ENCODE peak calls at places on chromosomes 3 and 15, in six cellular contexts. D is ovary, W is kidney epithelial cell, J is dorsolateral prefrontal cortex, G is tibial artery, F is mucosa of descending colon. I is an unnamed sample.

GRCh38 chr3:13557417-13557816 is 8.5 kb downstream of the FBLN2 start:
- DNase-seq in D (no peak), W (no peak), J (no peak), G (peak; percentile 67), F (no peak), I (no peak)

GRCh38 chr3:160830792-160831191 is 74.8 kb downstream of the PPM1L start:
- DNase-seq in D (no peak), W (no peak), J (no peak), G (no peak), F (no peak), I (no peak)

GRCh38 chr3:107904536-107905066 is 186.2 kb downstream of the CD47 start:
- DNase-seq in D (peak; percentile 47), W (no peak), J (no peak), G (no peak), F (no peak), I (no peak)

GRCh38 chr3:45163481-45163880 is 17.3 kb upstream of the CDCP1 start:
- DNase-seq in D (no peak), W (no peak), J (no peak), G (no peak), F (no peak), I (no peak)

GRCh38 chr3:185688808-185689207 is 102.7 kb downstream of the SENP2 start:
- DNase-seq in D (no peak), W (peak; percentile 97), J (no peak), G (no peak), F (no peak), I (no peak)

GRCh38 chr3:193808317-193808716 is 215.3 kb downstream of the OPA1 start:
- DNase-seq in D (no peak), W (no peak), J (no peak), G (no peak), F (no peak), I (no peak)

GRCh38 chr3:127306361-127307112 is 18.7 kb upstream of the PRR20G start:
- DNase-seq in D (no peak), W (no peak), J (no peak), G (no peak), F (peak; percentile 25), I (no peak)

GRCh38 chr3:146160964-146161724 is at the start of gene PLOD2:
- DNase-seq in D (peak; percentile 89), W (no peak), J (peak; percentile 29), G (peak; percentile 79), F (peak; percentile 87), I (peak; percentile 75)

GRCh38 chr3:63724987-63725386 is 72.5 kb downstream of the SNTN start:
- DNase-seq in D (no peak), W (peak; percentile 88), J (no peak), G (no peak), F (no peak), I (no peak)

GRCh38 chr15:83285979-83286553 is 1.6 kb upstream of the BNC1 start:
- DNase-seq in D (no peak), W (peak; percentile 82), J (no peak), G (no peak), F (no peak), I (no peak)

GRCh38 chr3:144375122-144375521 is 403.5 kb downstream of the DIPK2A start:
- DNase-seq in D (no peak), W (peak; percentile 59), J (no peak), G (no peak), F (no peak), I (no peak)

GRCh38 chr15:64092864-64093626 is 593 bp downstream of the CIAO2A start:
- DNase-seq in D (peak; percentile 50), W (no peak), J (no peak), G (no peak), F (peak; percentile 68), I (peak; percentile 41)

GRCh38 chr3:144491333-144491732 is 519.7 kb downstream of the DIPK2A start:
- DNase-seq in D (no peak), W (no peak), J (no peak), G (no peak), F (no peak), I (no peak)

GRCh38 chr3:111859061-111859973 is at the start of gene PHLDB2:
- DNase-seq in D (peak; percentile 84), W (no peak), J (no peak), G (peak; percentile 83), F (peak; percentile 70), I (peak; percentile 92)

GRCh38 chr3:88410259-88410658 is 260.5 kb downstream of the C3orf38 start:
- DNase-seq in D (no peak), W (no peak), J (no peak), G (no peak), F (no peak), I (no peak)

GRCh38 chr15:80866936-80867335 is 87.8 kb downstream of the CEMIP start:
- DNase-seq in D (no peak), W (no peak), J (no peak), G (no peak), F (no peak), I (no peak)

GRCh38 chr3:60743631-60744164 is 507.6 kb downstream of the FHIT start:
- DNase-seq in D (no peak), W (no peak), J (no peak), G (no peak), F (no peak), I (peak; percentile 33)

GRCh38 chr3:191135175-191135574 is 63.9 kb upstream of the OSTN start:
- DNase-seq in D (no peak), W (no peak), J (no peak), G (no peak), F (no peak), I (no peak)

GRCh38 chr3:191138937-191139336 is 60.1 kb upstream of the OSTN start:
- DNase-seq in D (no peak), W (no peak), J (no peak), G (no peak), F (no peak), I (no peak)

GRCh38 chr3:191139771-191140170 is 59.3 kb upstream of the OSTN start:
- DNase-seq in D (no peak), W (no peak), J (no peak), G (no peak), F (no peak), I (no peak)

GRCh38 chr3:191133359-191133758 is 65.7 kb upstream of the OSTN start:
- DNase-seq in D (no peak), W (no peak), J (no peak), G (no peak), F (no peak), I (no peak)

GRCh38 chr3:191136347-191136746 is 62.7 kb upstream of the OSTN start:
- DNase-seq in D (no peak), W (no peak), J (no peak), G (no peak), F (no peak), I (peak; percentile 7)
- TF ChIP-seq CTCF in D (no peak), W (no peak), J (no peak), G (no peak), F (no peak), I (peak; percentile 38)

GRCh38 chr3:12371525-12372140 is 82.8 kb downstream of the PPARG start:
- DNase-seq in D (peak; percentile 53), W (no peak), J (no peak), G (no peak), F (no peak), I (no peak)

GRCh38 chr3:12367346-12367745 is 78.5 kb downstream of the PPARG start:
- DNase-seq in D (no peak), W (no peak), J (no peak), G (no peak), F (no peak), I (no peak)

GRCh38 chr3:12370758-12371157 is 81.9 kb downstream of the PPARG start:
- DNase-seq in D (no peak), W (no peak), J (no peak), G (no peak), F (no peak), I (peak; percentile 27)

GRCh38 chr3:12369029-12369428 is 80.2 kb downstream of the PPARG start:
- DNase-seq in D (no peak), W (no peak), J (no peak), G (no peak), F (no peak), I (no peak)

GRCh38 chr3:12369598-12369997 is 80.7 kb downstream of the PPARG start:
- DNase-seq in D (no peak), W (no peak), J (no peak), G (no peak), F (no peak), I (no peak)
- TF ChIP-seq CTCF in D (no peak), W (no peak), J (no peak), G (no peak), F (no peak), I (no peak)

GRCh38 chr3:141493152-141493551 is 6.3 kb downstream of the RASA2 start:
- DNase-seq in D (no peak), W (no peak), J (no peak), G (no peak), F (no peak), I (no peak)
- TF ChIP-seq CTCF in D (no peak), W (no peak), J (no peak), G (no peak), F (no peak), I (no peak)

DNA sequence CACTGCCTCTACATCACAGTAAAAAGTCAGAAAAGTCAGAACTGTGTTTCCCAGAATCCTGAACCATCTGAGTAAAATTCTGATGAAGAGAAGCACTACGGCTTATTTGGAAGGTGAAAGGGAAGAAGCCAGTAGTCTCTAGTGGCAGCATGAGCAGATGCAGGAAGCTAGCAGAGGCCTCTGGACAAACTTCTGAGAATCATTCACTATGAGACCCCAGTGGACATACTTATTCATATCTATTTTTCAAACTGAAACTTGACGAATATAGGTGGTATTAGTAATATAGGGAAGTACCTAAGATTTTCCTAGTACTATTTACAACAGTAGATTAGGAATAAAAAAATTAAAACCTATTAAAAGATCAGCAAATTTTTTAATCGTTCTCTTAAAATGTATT is 272.8 kb upstream of the TTC14 start:
- DNase-seq in D (no peak), W (no peak), J (no peak), G (no peak), F (no peak), I (no peak)
- TF ChIP-seq CTCF in D (no peak), W (no peak), J (no peak), G (no peak), F (no peak), I (no peak)

GRCh38 chr15:39887832-39888231 is 32.2 kb downstream of the GPR176 start:
- DNase-seq in D (no peak), W (peak; percentile 19), J (peak; percentile 33), G (peak; percentile 41), F (no peak), I (no peak)
- TF ChIP-seq CTCF in D (no peak), W (peak; percentile 56), J (peak; percentile 37), G (peak; percentile 31), F (no peak), I (no peak)

GRCh38 chr3:41120461-41120860 is 78.8 kb upstream of the CTNNB1 start:
- DNase-seq in D (no peak), W (no peak), J (peak; percentile 28), G (no peak), F (no peak), I (no peak)

GRCh38 chr3:41118461-41119385 is 80.6 kb upstream of the CTNNB1 start:
- DNase-seq in D (no peak), W (no peak), J (no peak), G (no peak), F (peak; percentile 51), I (no peak)

GRCh38 chr3:41115069-41115468 is 84.2 kb upstream of the CTNNB1 start:
- DNase-seq in D (no peak), W (no peak), J (no peak), G (no peak), F (no peak), I (no peak)

GRCh38 chr3:41116851-41117250 is 82.5 kb upstream of the CTNNB1 start:
- DNase-seq in D (no peak), W (no peak), J (no peak), G (no peak), F (no peak), I (no peak)

GRCh38 chr3:41117398-41117870 is 81.9 kb upstream of the CTNNB1 start:
- DNase-seq in D (peak; percentile 52), W (peak; percentile 88), J (peak; percentile 80), G (peak; percentile 86), F (peak; percentile 93), I (no peak)
- TF ChIP-seq CTCF in D (no peak), W (no peak), J (no peak), G (no peak), F (no peak), I (no peak)

I was measured in endothelial cell.